ENCODE peak calls at places on chromosome 17, in eight cellular contexts. One of them, this sample, is unnamed.

GRCh38 chr17:41521574-41522261 is 3.0 kb upstream of the KRT15 start:
- DNase-seq in stimulated activated CD4-positive, alpha-beta T cell treated with anti-CD3 and anti-CD28 coated beads, Interleukin-1b, Interleukin-23, amount 100 ng/mL, for 48 hours: no peak
- DNase-seq in lung: peak
- DNase-seq in mesendoderm: peak
- DNase-seq in HuH-7: no peak
- DNase-seq in GM10248: no peak
- DNase-seq in neural crest cell: no peak
- DNase-seq in RPMI8226: peak
- DNase-seq in this sample: no peak

GRCh38 chr17:80663783-80664206 is 119.2 kb downstream of the RPTOR start:
- DNase-seq in stimulated activated CD4-positive, alpha-beta T cell treated with anti-CD3 and anti-CD28 coated beads, Interleukin-1b, Interleukin-23, amount 100 ng/mL, for 48 hours: peak
- DNase-seq in neural crest cell: no peak
- DNase-seq in GM10248: no peak
- DNase-seq in HuH-7: no peak
- DNase-seq in RPMI8226: no peak
- DNase-seq in lung: peak
- DNase-seq in mesendoderm: no peak
- DNase-seq in this sample: peak

GRCh38 chr17:17491546-17491988 is 4.6 kb downstream of the RASD1 start:
- DNase-seq in HuH-7: no peak
- DNase-seq in stimulated activated CD4-positive, alpha-beta T cell treated with anti-CD3 and anti-CD28 coated beads, Interleukin-1b, Interleukin-23, amount 100 ng/mL, for 48 hours: no peak
- DNase-seq in GM10248: no peak
- DNase-seq in neural crest cell: no peak
- DNase-seq in mesendoderm: no peak
- DNase-seq in lung: no peak
- DNase-seq in RPMI8226: no peak
- DNase-seq in this sample: no peak

GRCh38 chr17:27499451-27500265 is 43.4 kb downstream of the KSR1 start:
- DNase-seq in neural crest cell: no peak
- DNase-seq in HuH-7: no peak
- DNase-seq in GM10248: no peak
- DNase-seq in mesendoderm: no peak
- DNase-seq in lung: no peak
- DNase-seq in stimulated activated CD4-positive, alpha-beta T cell treated with anti-CD3 and anti-CD28 coated beads, Interleukin-1b, Interleukin-23, amount 100 ng/mL, for 48 hours: no peak
- DNase-seq in RPMI8226: no peak
- DNase-seq in this sample: no peak

GRCh38 chr17:39027037-39027436 is 59.8 kb upstream of the FBXO47 start:
- DNase-seq in mesendoderm: no peak
- DNase-seq in lung: peak
- DNase-seq in GM10248: peak
- DNase-seq in HuH-7: peak
- DNase-seq in stimulated activated CD4-positive, alpha-beta T cell treated with anti-CD3 and anti-CD28 coated beads, Interleukin-1b, Interleukin-23, amount 100 ng/mL, for 48 hours: peak
- DNase-seq in neural crest cell: no peak
- DNase-seq in RPMI8226: peak
- DNase-seq in this sample: no peak

GRCh38 chr17:77304051-77304745 is 163.4 kb downstream of the SEC14L1 start:
- DNase-seq in RPMI8226: no peak
- DNase-seq in HuH-7: no peak
- DNase-seq in stimulated activated CD4-positive, alpha-beta T cell treated with anti-CD3 and anti-CD28 coated beads, Interleukin-1b, Interleukin-23, amount 100 ng/mL, for 48 hours: no peak
- DNase-seq in lung: no peak
- DNase-seq in GM10248: no peak
- DNase-seq in mesendoderm: no peak
- DNase-seq in neural crest cell: no peak
- DNase-seq in this sample: no peak

GRCh38 chr17:55420776-55421178 is 858 bp downstream of the MMD start:
- DNase-seq in stimulated activated CD4-positive, alpha-beta T cell treated with anti-CD3 and anti-CD28 coated beads, Interleukin-1b, Interleukin-23, amount 100 ng/mL, for 48 hours: peak
- DNase-seq in RPMI8226: peak
- DNase-seq in HuH-7: no peak
- DNase-seq in mesendoderm: peak
- DNase-seq in lung: peak
- DNase-seq in GM10248: peak
- DNase-seq in neural crest cell: peak
- DNase-seq in this sample: peak

GRCh38 chr17:17605747-17606083 is 14.2 kb upstream of the PEMT start:
- DNase-seq in HuH-7: no peak
- DNase-seq in stimulated activated CD4-positive, alpha-beta T cell treated with anti-CD3 and anti-CD28 coated beads, Interleukin-1b, Interleukin-23, amount 100 ng/mL, for 48 hours: no peak
- DNase-seq in RPMI8226: peak
- DNase-seq in lung: no peak
- DNase-seq in neural crest cell: no peak
- DNase-seq in mesendoderm: no peak
- DNase-seq in GM10248: no peak
- DNase-seq in this sample: no peak

GRCh38 chr17:33520404-33521032 is 227.4 kb upstream of the ASIC2 start:
- DNase-seq in RPMI8226: peak
- DNase-seq in stimulated activated CD4-positive, alpha-beta T cell treated with anti-CD3 and anti-CD28 coated beads, Interleukin-1b, Interleukin-23, amount 100 ng/mL, for 48 hours: peak
- DNase-seq in neural crest cell: peak
- DNase-seq in HuH-7: peak
- DNase-seq in GM10248: peak
- DNase-seq in mesendoderm: peak
- DNase-seq in lung: no peak
- DNase-seq in this sample: peak

GRCh38 chr17:82823004-82823403 is 16.8 kb downstream of the ZNF750 start:
- DNase-seq in stimulated activated CD4-positive, alpha-beta T cell treated with anti-CD3 and anti-CD28 coated beads, Interleukin-1b, Interleukin-23, amount 100 ng/mL, for 48 hours: no peak
- DNase-seq in RPMI8226: no peak
- DNase-seq in neural crest cell: no peak
- DNase-seq in GM10248: no peak
- DNase-seq in mesendoderm: peak
- DNase-seq in HuH-7: peak
- DNase-seq in lung: no peak
- DNase-seq in this sample: no peak

GRCh38 chr17:68777243-68777855 is 176.2 kb upstream of the FAM20A start:
- DNase-seq in lung: no peak
- DNase-seq in RPMI8226: peak
- DNase-seq in mesendoderm: peak
- DNase-seq in GM10248: peak
- DNase-seq in neural crest cell: peak
- DNase-seq in stimulated activated CD4-positive, alpha-beta T cell treated with anti-CD3 and anti-CD28 coated beads, Interleukin-1b, Interleukin-23, amount 100 ng/mL, for 48 hours: no peak
- DNase-seq in HuH-7: peak
- DNase-seq in this sample: no peak

This sample was measured in activated T-cell treated with anti-CD3 and anti-CD28 coated beads, Interleukin-2, amount 50 U/mL, for 48 hours.